ENCODE peak calls at places on chromosomes 16 and 17, in four cellular contexts. S is CD4-positive, CD25-positive, alpha-beta regulatory T cell; P is upper lobe of left lung; G is MM.1S. D is an unnamed sample.
A peak's percentile ranks its signal among the peaks of the same experiment; 100 is the strongest.

GRCh38 chr16:14511798-14512131 is 118.3 kb downstream of the PARN start:
- DNase-seq in S (no peak), P (no peak), G (no peak), D (no peak)

GRCh38 chr17:794876-795275 is 12.7 kb downstream of the MRM3 start:
- DNase-seq in S (no peak), P (peak; percentile 71), G (peak; percentile 42), D (no peak)

GRCh38 chr17:30389755-30390300 is 11.1 kb downstream of the CPD start:
- DNase-seq in S (no peak), P (no peak), G (no peak), D (no peak)

GRCh38 chr16:15726715-15727114 is 76.7 kb downstream of the NDE1 start:
- DNase-seq in S (no peak), P (peak; percentile 76), G (no peak), D (no peak)

GRCh38 chr17:68461122-68461539 is 3.8 kb upstream of the WIPI1 start:
- DNase-seq in S (no peak), P (no peak), G (no peak), D (no peak)

GRCh38 chr16:1979271-1980025 is 1.8 kb downstream of the NOXO1 start:
- DNase-seq in S (no peak), P (peak; percentile 96), G (no peak), D (no peak)

GRCh38 chr17:64413505-64413904 is 22.8 kb upstream of the PECAM1 start:
- DNase-seq in S (no peak), P (no peak), G (peak; percentile 26), D (no peak)

GRCh38 chr17:2835791-2836190 is 39.6 kb downstream of the RAP1GAP2 start:
- DNase-seq in S (no peak), P (no peak), G (no peak), D (no peak)

GRCh38 chr17:40844671-40845107 is 22.3 kb upstream of the KRT10 start:
- DNase-seq in S (no peak), P (no peak), G (no peak), D (no peak)

GRCh38 chr17:67491009-67491677 is 114.1 kb downstream of the PITPNC1 start:
- DNase-seq in S (no peak), P (peak; percentile 91), G (no peak), D (no peak)

GRCh38 chr17:36736201-36737156 is 135.1 kb downstream of the MRM1 start:
- DNase-seq in S (no peak), P (no peak), G (no peak), D (no peak)

GRCh38 chr16:17773698-17774101 is 302.9 kb upstream of the XYLT1 start:
- DNase-seq in S (no peak), P (no peak), G (no peak), D (no peak)

DNA sequence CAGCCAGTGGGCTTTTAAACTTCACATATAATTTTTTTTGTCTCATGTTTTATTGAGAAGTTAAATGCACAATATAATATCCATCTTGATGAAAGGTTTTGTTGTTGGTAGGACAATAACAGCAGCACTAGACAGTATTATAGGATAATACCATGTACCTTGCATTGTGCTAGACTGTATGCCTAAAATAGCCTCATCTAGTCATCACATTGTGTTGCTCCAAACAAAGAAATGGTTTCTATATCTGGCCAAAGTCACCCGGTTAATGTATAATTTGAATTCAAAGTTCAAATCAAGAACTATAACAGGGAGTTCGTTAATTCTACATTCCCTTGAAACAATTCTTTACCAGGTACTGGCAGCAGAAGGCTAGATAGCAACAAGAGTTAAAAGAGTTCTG is 104.9 kb downstream of the KCNJ2 start:
- DNase-seq in S (no peak), P (no peak), G (no peak), D (no peak)
- H3K9me3 ChIP-seq in S (no peaks in the 10 kb centered on the region), P (no peaks in the 10 kb centered on the region), G (no peaks in the 10 kb centered on the region), D (no peaks in the 10 kb centered on the region)

GRCh38 chr17:83178533-83179201 is 99.3 kb downstream of the METRNL start:
- DNase-seq in S (no peak), P (peak; percentile 61), G (no peak), D (no peak)
- H3K9me3 ChIP-seq in S (no peaks in the 10 kb centered on the region), P (no peaks in the 10 kb centered on the region), G (no peaks in the 10 kb centered on the region), D (no peaks in the 10 kb centered on the region)

GRCh38 chr17:80653856-80654255 is 109.2 kb downstream of the RPTOR start:
- DNase-seq in S (no peak), P (no peak), G (no peak), D (no peak)
- H3K9me3 ChIP-seq in S (no peaks in the 10 kb centered on the region), P (no peaks in the 10 kb centered on the region), G (no peaks in the 10 kb centered on the region), D (no peaks in the 10 kb centered on the region)

GRCh38 chr16:7526736-7527135 is 194.1 kb downstream of the RBFOX1 start:
- DNase-seq in S (no peak), P (no peak), G (no peak), D (no peak)
- H3K9me3 ChIP-seq in S (no peaks in the 10 kb centered on the region), P (no peaks in the 10 kb centered on the region), G (no peaks in the 10 kb centered on the region), D (peaks cover 6% of the 10 kb centered on the region)